ENCODE peak calls at places on chromosomes 7 and 10, in ten cellular contexts. N is omental fat pad, A is Kasumi-1, D is skeletal muscle cell, Q is DND-41, U is NCI-H1694, H is fibroblast of lung, O is NCI-H2081, L is heart left ventricle, W is osteoblast. T is an unnamed sample.

GRCh38 chr10:43859016-43859525 is 210.4 kb upstream of the ZNF32 start:
- DNase-seq in N (no peak), A (no peak), D (no peak), Q (no peak), U (no peak), H (no peak), O (no peak), L (no peak), W (no peak), T (no peak)

GRCh38 chr7:124752310-124752709 is 13.3 kb downstream of the GPR37 start:
- DNase-seq in N (no peak), A (no peak), D (no peak), Q (no peak), U (no peak), H (peak), O (no peak), L (no peak), W (no peak), T (peak)

GRCh38 chr10:120131183-120131582 is 238.7 kb downstream of the SEC23IP start:
- DNase-seq in N (no peak), A (peak), D (no peak), Q (peak), U (no peak), H (no peak), O (no peak), L (no peak), W (no peak), T (no peak)

GRCh38 chr7:115033917-115034459 is 112.1 kb downstream of the MDFIC start:
- DNase-seq in N (no peak), A (no peak), D (no peak), Q (no peak), U (no peak), H (no peak), O (no peak), L (no peak), W (no peak), T (no peak)

GRCh38 chr7:818031-818699 is 14.1 kb upstream of the SUN1 start:
- DNase-seq in N (no peak), A (peak), D (no peak), Q (no peak), U (no peak), H (peak), O (no peak), L (no peak), W (peak), T (no peak)

GRCh38 chr10:116833986-116834760 is 15.1 kb upstream of the ENO4 start:
- DNase-seq in N (no peak), A (no peak), D (no peak), Q (no peak), U (no peak), H (no peak), O (peak), L (no peak), W (no peak), T (no peak)

GRCh38 chr10:59177031-59177861 is 803 bp downstream of the PHYHIPL start:
- DNase-seq in N (no peak), A (peak), D (peak), Q (no peak), U (peak), H (peak), O (peak), L (no peak), W (peak), T (peak)

GRCh38 chr10:90986136-90986760 is 65.4 kb upstream of the ANKRD1 start:
- DNase-seq in N (no peak), A (no peak), D (no peak), Q (peak), U (no peak), H (no peak), O (no peak), L (no peak), W (no peak), T (no peak)

GRCh38 chr7:81611805-81612204 is 158.0 kb downstream of the HGF start:
- DNase-seq in N (no peak), A (no peak), D (no peak), Q (no peak), U (no peak), H (no peak), O (no peak), L (no peak), W (no peak), T (no peak)

T was measured in AG04449.